ENCODE peak calls at places on chromosomes 3 and 15, in nine cellular contexts. R, Y, T, P, N, O, U, E and Z are unnamed samples.

GRCh38 chr3:48208088-48208487 is 15.2 kb upstream of the CAMP start:
- DNase-seq in R (no peak), Y (no peak), T (no peak), P (no peak), N (no peak), O (no peak), U (no peak), E (peak), Z (no peak)

GRCh38 chr3:192862408-192863385 is 55.0 kb downstream of the MB21D2 start:
- DNase-seq in R (no peak), Y (no peak), T (no peak), P (no peak), N (no peak), O (no peak), U (no peak), E (no peak), Z (no peak)

GRCh38 chr3:133942761-133943535 is 47.3 kb upstream of the RAB6B start:
- DNase-seq in R (no peak), Y (no peak), T (no peak), P (no peak), N (no peak), O (no peak), U (no peak), E (no peak), Z (no peak)

GRCh38 chr3:39154323-39155021 is 1.1 kb upstream of the CSRNP1 start:
- DNase-seq in R (peak), Y (no peak), T (no peak), P (peak), N (peak), O (peak), U (no peak), E (no peak), Z (peak)

GRCh38 chr15:39275066-39275465 is 305.8 kb upstream of the THBS1 start:
- DNase-seq in R (no peak), Y (no peak), T (no peak), P (no peak), N (no peak), O (no peak), U (no peak), E (no peak), Z (no peak)

GRCh38 chr3:187025656-187026320 is 95.5 kb downstream of the ST6GAL1 start:
- DNase-seq in R (no peak), Y (no peak), T (peak), P (no peak), N (no peak), O (no peak), U (no peak), E (peak), Z (no peak)

GRCh38 chr3:133437391-133438093 is 37.7 kb downstream of the BFSP2 start:
- DNase-seq in R (no peak), Y (no peak), T (no peak), P (peak), N (no peak), O (peak), U (no peak), E (peak), Z (no peak)

GRCh38 chr3:189466004-189466403 is 165.2 kb upstream of the TP63 start:
- DNase-seq in R (no peak), Y (no peak), T (no peak), P (no peak), N (no peak), O (no peak), U (no peak), E (no peak), Z (no peak)

GRCh38 chr3:88574210-88574609 is 424.5 kb downstream of the C3orf38 start:
- DNase-seq in R (no peak), Y (no peak), T (no peak), P (no peak), N (no peak), O (no peak), U (no peak), E (no peak), Z (no peak)

GRCh38 chr3:11825271-11825670 is 21.4 kb downstream of the TAMM41 start:
- DNase-seq in R (no peak), Y (no peak), T (no peak), P (no peak), N (no peak), O (no peak), U (no peak), E (no peak), Z (no peak)

GRCh38 chr3:141401095-141401494 is 32.8 kb downstream of the ZBTB38 start:
- DNase-seq in R (no peak), Y (no peak), T (no peak), P (no peak), N (no peak), O (no peak), U (peak), E (no peak), Z (no peak)

GRCh38 chr3:184540777-184541681 is 20.6 kb upstream of the EPHB3 start:
- DNase-seq in R (peak), Y (peak), T (peak), P (peak), N (peak), O (peak), U (peak), E (no peak), Z (peak)

GRCh38 chr15:63334821-63335220 is 46.8 kb downstream of the CA12 start:
- DNase-seq in R (no peak), Y (no peak), T (no peak), P (no peak), N (no peak), O (no peak), U (no peak), E (peak), Z (no peak)

GRCh38 chr15:62391565-62392262 is 226.6 kb upstream of the C2CD4B start:
- DNase-seq in R (no peak), Y (peak), T (peak), P (peak), N (peak), O (peak), U (peak), E (peak), Z (peak)

GRCh38 chr3:177561769-177562360 is 364.6 kb upstream of the TBL1XR1 start:
- DNase-seq in R (no peak), Y (no peak), T (no peak), P (no peak), N (no peak), O (no peak), U (no peak), E (peak), Z (no peak)

GRCh38 chr3:188185717-188186236 is 31.8 kb downstream of the LPP start:
- DNase-seq in R (no peak), Y (no peak), T (no peak), P (no peak), N (no peak), O (no peak), U (no peak), E (no peak), Z (peak)

GRCh38 chr3:187739125-187739560 is 6.1 kb downstream of the BCL6 start:
- DNase-seq in R (no peak), Y (no peak), T (peak), P (peak), N (no peak), O (no peak), U (peak), E (no peak), Z (no peak)

GRCh38 chr15:94119923-94120775 is 111.2 kb upstream of the MCTP2 start:
- DNase-seq in R (peak), Y (peak), T (peak), P (peak), N (peak), O (peak), U (peak), E (peak), Z (peak)

GRCh38 chr3:69129531-69129930 is 7.1 kb upstream of the LMOD3 start:
- DNase-seq in R (no peak), Y (no peak), T (no peak), P (no peak), N (no peak), O (peak), U (no peak), E (no peak), Z (no peak)

GRCh38 chr15:63833246-63833696 is 477 bp downstream of the HERC1 start:
- DNase-seq in R (no peak), Y (peak), T (peak), P (peak), N (peak), O (peak), U (peak), E (peak), Z (peak)

GRCh38 chr15:91861223-91861622 is 7.7 kb downstream of the SLCO3A1 start:
- DNase-seq in R (no peak), Y (no peak), T (peak), P (no peak), N (no peak), O (no peak), U (no peak), E (no peak), Z (peak)

GRCh38 chr3:134449277-134449676 is 36.5 kb downstream of the ANAPC13 start:
- DNase-seq in R (no peak), Y (peak), T (peak), P (peak), N (no peak), O (peak), U (no peak), E (peak), Z (peak)

GRCh38 chr3:171548918-171549317 is 88.7 kb upstream of the TNIK start:
- DNase-seq in R (no peak), Y (no peak), T (no peak), P (no peak), N (no peak), O (no peak), U (no peak), E (no peak), Z (no peak)

GRCh38 chr3:89372456-89372855 is 265.0 kb downstream of the EPHA3 start:
- DNase-seq in R (no peak), Y (peak), T (no peak), P (no peak), N (no peak), O (peak), U (no peak), E (no peak), Z (no peak)

GRCh38 chr3:100954199-100954935 is 38.9 kb downstream of the ABI3BP start:
- DNase-seq in R (no peak), Y (no peak), T (no peak), P (no peak), N (no peak), O (peak), U (no peak), E (no peak), Z (no peak)

GRCh38 chr3:133531981-133532380 is 41.5 kb upstream of the CDV3 start:
- DNase-seq in R (no peak), Y (no peak), T (no peak), P (no peak), N (no peak), O (peak), U (no peak), E (no peak), Z (no peak)

GRCh38 chr15:70614221-70614620 is 149.1 kb downstream of the UACA start:
- DNase-seq in R (no peak), Y (no peak), T (no peak), P (no peak), N (no peak), O (no peak), U (no peak), E (no peak), Z (no peak)

GRCh38 chr15:31554261-31554660 is 227.6 kb downstream of the KLF13 start:
- DNase-seq in R (no peak), Y (peak), T (no peak), P (no peak), N (no peak), O (peak), U (no peak), E (no peak), Z (no peak)

GRCh38 chr15:43133429-43134156 is at the start of gene TMEM62:
- DNase-seq in R (peak), Y (peak), T (peak), P (peak), N (peak), O (peak), U (peak), E (peak), Z (peak)

GRCh38 chr15:69290346-69291164 is 8.2 kb upstream of the PAQR5 start:
- DNase-seq in R (no peak), Y (no peak), T (no peak), P (no peak), N (no peak), O (peak), U (no peak), E (no peak), Z (no peak)

GRCh38 chr15:93246266-93247242 is 157.5 kb upstream of the RGMA start:
- DNase-seq in R (no peak), Y (no peak), T (no peak), P (no peak), N (no peak), O (no peak), U (no peak), E (no peak), Z (no peak)

GRCh38 chr3:14633819-14634424 is 17.6 kb upstream of the CCDC174 start:
- DNase-seq in R (peak), Y (peak), T (peak), P (peak), N (peak), O (peak), U (peak), E (peak), Z (peak)

GRCh38 chr3:69998759-69999158 is 774 bp upstream of the SAMMSON start:
- DNase-seq in R (no peak), Y (no peak), T (no peak), P (peak), N (no peak), O (no peak), U (no peak), E (no peak), Z (no peak)

GRCh38 chr3:133117342-133117741 is 79.2 kb downstream of the TMEM108 start:
- DNase-seq in R (no peak), Y (no peak), T (no peak), P (peak), N (no peak), O (no peak), U (no peak), E (no peak), Z (no peak)

GRCh38 chr15:76433798-76434400 is 97.3 kb downstream of the ISL2 start:
- DNase-seq in R (no peak), Y (peak), T (no peak), P (peak), N (no peak), O (peak), U (peak), E (no peak), Z (no peak)

GRCh38 chr3:170056710-170057454 is 19.1 kb downstream of the GPR160 start:
- DNase-seq in R (no peak), Y (no peak), T (peak), P (no peak), N (no peak), O (no peak), U (peak), E (no peak), Z (no peak)

GRCh38 chr3:146161725-146162047 is 702 bp upstream of the PLOD2 start:
- DNase-seq in R (no peak), Y (peak), T (no peak), P (peak), N (peak), O (peak), U (no peak), E (no peak), Z (peak)

GRCh38 chr3:46080124-46080991 is 53.1 kb upstream of the XCR1 start:
- DNase-seq in R (no peak), Y (peak), T (no peak), P (no peak), N (no peak), O (peak), U (no peak), E (no peak), Z (no peak)

GRCh38 chr15:39179980-39180379 is 400.9 kb upstream of the THBS1 start:
- DNase-seq in R (no peak), Y (no peak), T (no peak), P (no peak), N (no peak), O (peak), U (no peak), E (no peak), Z (no peak)

GRCh38 chr3:53226841-53227407 is 28.9 kb downstream of the TKT start:
- DNase-seq in R (no peak), Y (no peak), T (no peak), P (no peak), N (no peak), O (no peak), U (no peak), E (peak), Z (no peak)

DNA sequence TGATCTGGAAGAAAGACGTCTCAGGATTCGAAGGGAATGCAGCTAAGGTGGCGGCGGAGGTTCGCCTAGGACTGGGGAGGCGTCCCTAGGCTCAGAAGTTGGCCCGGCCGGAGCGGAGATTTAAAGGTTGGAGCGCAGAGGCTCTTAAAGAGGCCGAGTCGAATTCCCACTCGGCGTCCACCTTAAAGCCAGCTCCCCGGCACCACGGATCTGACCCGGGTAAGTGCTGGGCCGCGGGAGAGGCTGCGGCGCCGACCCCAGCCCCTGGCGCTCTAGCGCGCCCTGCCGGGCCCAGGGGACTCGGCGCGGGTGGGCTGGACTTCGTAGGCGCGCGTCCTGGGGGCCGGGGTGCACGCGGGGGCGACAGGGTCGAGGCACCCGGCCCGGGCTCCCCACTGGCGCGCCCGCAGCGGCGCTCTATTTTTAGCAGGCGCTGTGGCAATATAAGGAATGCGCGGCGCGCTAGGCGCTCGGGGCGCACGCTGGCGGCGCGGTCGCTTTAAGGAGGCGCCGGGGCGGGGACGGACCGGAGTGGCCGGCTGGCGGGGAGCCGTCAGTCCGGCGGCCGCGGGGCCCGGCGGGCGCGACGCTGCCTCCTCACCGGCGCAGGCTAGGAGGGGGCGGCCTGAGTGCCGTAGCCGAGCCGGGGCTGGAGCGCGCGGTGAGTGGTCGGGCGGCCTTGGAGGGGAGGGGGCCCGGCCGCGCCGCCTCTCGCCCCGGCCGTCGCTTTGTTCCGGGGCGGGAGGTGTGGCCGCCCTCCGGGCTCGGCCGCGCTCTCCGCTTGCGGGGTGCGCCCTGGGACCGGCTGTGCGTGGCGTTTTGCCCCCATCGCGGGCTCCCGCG is at the start of gene MRAS:
- DNase-seq in R (peak), Y (peak), T (no peak), P (peak), N (peak), O (peak), U (peak), E (peak), Z (peak)
- H2AFZ ChIP-seq in R (peak), Y (peak), T (no peak), P (peak), N (peak), O (peak), U (peak), E (peak), Z (peak)

GRCh38 chr3:153165211-153165815 is 3.3 kb downstream of the RAP2B start:
- DNase-seq in R (no peak), Y (peak), T (peak), P (peak), N (no peak), O (peak), U (peak), E (no peak), Z (no peak)
- TF ChIP-seq EZH2phosphoT487 in R (no peak), Y (no peak), T (no peak), P (no peak), N (no peak), O (no peak), U (no peak), E (no peak), Z (no peak)

GRCh38 chr15:100334015-100334414 is 7.8 kb downstream of the ADAMTS17 start:
- DNase-seq in R (no peak), Y (no peak), T (no peak), P (no peak), N (no peak), O (no peak), U (no peak), E (no peak), Z (no peak)
- H2AFZ ChIP-seq in R (no peak), Y (no peak), T (no peak), P (no peak), N (no peak), O (no peak), U (no peak), E (no peak), Z (peak)

DNA sequence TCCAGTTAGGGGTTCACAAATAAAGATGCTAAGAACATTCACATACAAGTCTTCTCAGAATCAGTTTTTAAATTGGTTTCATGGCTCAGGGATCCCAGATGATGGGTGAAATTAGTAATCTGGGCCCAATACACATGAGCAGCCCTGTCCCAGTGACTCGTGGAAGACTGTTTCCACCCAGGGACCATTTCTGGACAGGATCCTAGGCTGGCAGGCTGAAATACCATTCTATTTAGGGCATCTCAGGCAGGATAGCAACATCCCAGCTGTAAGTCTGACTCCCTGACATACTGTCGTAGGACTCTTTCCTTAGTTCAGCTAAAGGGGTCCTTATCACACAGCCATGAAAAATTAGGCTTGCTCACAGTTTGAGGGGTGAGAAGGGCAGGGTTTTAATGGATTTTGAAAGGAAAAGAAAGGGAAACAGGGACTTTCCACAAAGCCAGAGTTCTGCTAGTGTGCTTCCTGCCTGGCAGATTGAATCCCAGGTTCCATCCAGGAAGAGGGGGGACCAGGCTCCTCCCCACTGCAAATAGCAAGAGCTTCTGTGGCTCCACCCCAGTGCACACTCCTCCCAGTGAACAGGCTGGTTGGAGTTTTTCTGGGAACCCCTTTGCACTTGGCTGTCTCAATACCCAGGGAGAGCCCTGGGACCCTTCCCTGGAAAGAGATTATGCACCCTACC is 41.3 kb upstream of the LYZL4 start:
- DNase-seq in R (no peak), Y (no peak), T (no peak), P (no peak), N (no peak), O (no peak), U (no peak), E (no peak), Z (no peak)
- TF ChIP-seq EZH2phosphoT487 in R (no peak), Y (no peak), T (no peak), P (no peak), N (no peak), O (no peak), U (no peak), E (no peak), Z (no peak)

DNA sequence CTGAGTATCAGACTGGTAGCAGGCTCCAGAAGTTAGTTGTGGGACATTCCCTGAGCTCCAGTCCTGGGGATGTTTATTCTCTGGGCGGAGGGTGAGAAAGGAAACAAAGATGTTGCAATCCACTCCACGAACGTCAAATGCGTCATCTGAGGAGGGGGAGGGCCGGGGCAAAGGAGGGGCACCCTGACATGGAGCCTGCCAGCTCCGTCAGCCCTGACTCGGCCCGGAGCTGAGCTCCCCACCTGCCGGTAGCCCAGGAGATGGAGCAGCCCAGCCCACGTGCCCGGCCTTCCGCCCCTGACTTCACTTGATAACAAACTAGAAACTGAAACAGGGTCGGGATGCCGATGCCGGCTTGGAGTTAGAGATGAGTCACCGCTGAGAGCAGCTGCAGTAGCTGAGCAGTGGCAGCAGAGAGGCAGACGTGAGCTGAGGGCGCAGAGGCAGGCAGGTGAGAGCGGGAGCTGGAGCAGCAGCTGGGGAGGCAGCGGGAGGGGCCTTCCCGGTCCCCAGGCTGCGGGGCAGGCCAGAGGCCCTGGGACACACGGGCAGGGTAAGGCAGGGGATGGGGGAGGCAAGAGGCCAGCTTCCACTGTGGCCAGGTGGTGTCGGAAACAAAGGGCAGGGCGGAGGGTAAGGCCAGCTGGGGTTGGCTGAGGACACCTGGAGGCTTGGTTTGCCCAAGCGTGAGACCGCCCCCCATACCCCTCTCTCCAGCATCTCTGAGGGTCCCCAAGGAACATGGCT is at the start of gene ISG20:
- DNase-seq in R (peak), Y (peak), T (peak), P (peak), N (peak), O (peak), U (peak), E (peak), Z (peak)
- H2AFZ ChIP-seq in R (no peak), Y (no peak), T (no peak), P (no peak), N (no peak), O (peak), U (peak), E (peak), Z (peak)

GRCh38 chr3:182912476-182912875 is 67.9 kb downstream of the DCUN1D1 start:
- DNase-seq in R (no peak), Y (no peak), T (no peak), P (no peak), N (no peak), O (no peak), U (no peak), E (no peak), Z (no peak)
- TF ChIP-seq EZH2phosphoT487 in R (no peak), Y (no peak), T (no peak), P (no peak), N (no peak), O (no peak), U (no peak), E (no peak), Z (no peak)